ENCODE peak calls at places on chromosomes 1 and 21, in five cellular contexts. L is SHP77 treated with DMSO at 0.1 percent for 48 hours; W is stimulated activated CD4-positive, alpha-beta T cell treated with anti-CD3 and anti-CD28 coated beads, Interleukin-15, amount 100 ng/mL, for 1 hour; K is AML-193; O is GM10248. Z is an unnamed sample.

GRCh38 chr1:33970148-33970825 is 106.4 kb downstream of the HMGB4 start:
- DNase-seq in W (no peak), K (no peak), L (no peak), O (no peak), Z (peak; percentile 67)

GRCh38 chr1:184953600-184954219 is 20.6 kb downstream of the NIBAN1 start:
- DNase-seq in L (no peak), K (no peak), W (no peak), O (no peak), Z (no peak)

GRCh38 chr21:25298512-25299491 is 308.5 kb downstream of the MRPL39 start:
- DNase-seq in O (peak; percentile 8), L (no peak), W (no peak), K (no peak), Z (no peak)

GRCh38 chr1:227944931-227945890 is 2.5 kb downstream of the WNT9A start:
- DNase-seq in K (no peak), O (no peak), L (no peak), W (no peak), Z (peak; percentile 57)

GRCh38 chr1:67809887-67810286 is 23.4 kb downstream of the GNG12 start:
- DNase-seq in O (no peak), W (no peak), K (no peak), L (no peak), Z (no peak)

GRCh38 chr1:244730934-244731434 is 78.1 kb downstream of the DESI2 start:
- DNase-seq in W (no peak), K (no peak), L (no peak), O (no peak), Z (no peak)

GRCh38 chr1:234205966-234206365 is 167.3 kb upstream of the COA6 start:
- DNase-seq in L (no peak), W (no peak), K (no peak), O (no peak), Z (no peak)

GRCh38 chr1:2334883-2335534 is 56.3 kb downstream of the MORN1 start:
- DNase-seq in W (no peak), K (no peak), L (no peak), O (no peak), Z (no peak)

GRCh38 chr1:244302889-244303609 is 148.7 kb downstream of the ADSS2 start:
- DNase-seq in L (no peak), K (no peak), O (no peak), W (no peak), Z (no peak)

GRCh38 chr1:38852780-38853179 is 6.8 kb downstream of the RRAGC start:
- DNase-seq in W (no peak), O (peak; percentile 32), K (no peak), L (no peak), Z (no peak)

GRCh38 chr1:42737257-42737656 is 2.8 kb downstream of the CLDN19 start:
- DNase-seq in O (peak; percentile 57), L (no peak), K (peak; percentile 91), W (no peak), Z (no peak)

GRCh38 chr1:183996396-183996795 is 41.1 kb downstream of the COLGALT2 start:
- DNase-seq in W (no peak), O (no peak), K (no peak), L (no peak), Z (peak; percentile 22)

GRCh38 chr1:173914366-173914871 is 2.7 kb downstream of the SERPINC1 start:
- DNase-seq in W (no peak), L (no peak), O (peak; percentile 58), K (peak; percentile 11), Z (peak; percentile 80)

GRCh38 chr1:51453010-51453409 is 66.1 kb downstream of the EPS15 start:
- DNase-seq in W (no peak), L (peak; percentile 42), K (no peak), O (no peak), Z (no peak)

GRCh38 chr1:110726755-110727154 is 52.0 kb upstream of the KCNA3 start:
- DNase-seq in W (no peak), K (no peak), L (no peak), O (peak; percentile 79), Z (no peak)

GRCh38 chr21:26572668-26573381 is at the start of gene CYYR1:
- DNase-seq in L (no peak), W (no peak), O (no peak), K (no peak), Z (peak; percentile 69)

GRCh38 chr21:34017127-34017961 is 56.0 kb upstream of the MRPS6 start:
- DNase-seq in L (no peak), K (no peak), W (no peak), O (peak; percentile 32), Z (no peak)

GRCh38 chr1:240719953-240720700 is 108.2 kb upstream of the GREM2 start:
- DNase-seq in K (no peak), W (no peak), L (no peak), O (no peak), Z (no peak)

GRCh38 chr21:25094695-25095094 is 512.6 kb downstream of the MRPL39 start:
- DNase-seq in W (no peak), O (no peak), K (no peak), L (no peak), Z (no peak)

GRCh38 chr1:228830954-228831481 is 95.7 kb downstream of the RHOU start:
- DNase-seq in W (no peak), L (no peak), K (no peak), O (peak; percentile 71), Z (no peak)

GRCh38 chr1:232132572-232132971 is 497.4 kb downstream of the SIPA1L2 start:
- DNase-seq in W (no peak), K (no peak), L (no peak), O (no peak), Z (no peak)

GRCh38 chr1:31939484-31940329 is 1.5 kb upstream of the PTP4A2 start:
- DNase-seq in W (peak; percentile 62), O (peak; percentile 75), K (peak; percentile 89), L (peak; percentile 28), Z (no peak)

GRCh38 chr1:64686828-64687724 is 57.8 kb upstream of the RAVER2 start:
- DNase-seq in K (peak; percentile 55), O (peak; percentile 46), W (no peak), L (peak; percentile 3), Z (peak; percentile 58)

GRCh38 chr1:228164561-228165371 is 838 bp upstream of the IBA57 start:
- DNase-seq in K (peak; percentile 43), O (no peak), L (no peak), W (no peak), Z (no peak)

GRCh38 chr21:26715878-26716506 is 129.2 kb downstream of the ADAMTS1 start:
- DNase-seq in O (peak; percentile 20), L (peak; percentile 2), W (no peak), K (peak; percentile 11), Z (peak; percentile 83)

GRCh38 chr1:171883844-171884243 is 42.5 kb downstream of the DNM3 start:
- DNase-seq in K (no peak), L (no peak), O (peak; percentile 6), W (no peak), Z (no peak)

GRCh38 chr1:29312469-29313466 is 76.4 kb downstream of the PTPRU start:
- DNase-seq in O (no peak), K (no peak), L (no peak), W (no peak), Z (no peak)

Z was measured in iPS-NIHi11.